ENCODE peak calls at places on chromosomes 2 and 18, in nine cellular contexts. R, U, V, L, X, C, P, M and N are unnamed samples.

GRCh38 chr2:234420406-234420805 is 76.5 kb downstream of the ARL4C start:
- DNase-seq in P (no peak), M (no peak), X (no peak), C (peak), R (no peak), U (peak), V (peak), L (no peak), N (no peak)

GRCh38 chr2:42713920-42714319 is 50.0 kb downstream of the OXER1 start:
- DNase-seq in L (no peak), P (no peak), U (no peak), R (no peak), M (no peak), V (no peak), C (no peak), X (no peak), N (no peak)

GRCh38 chr2:190649035-190649797 is at the start of gene NAB1:
- DNase-seq in V (peak), P (peak), C (no peak), L (peak), X (no peak), R (peak), M (peak), U (peak), N (peak)

GRCh38 chr2:134413430-134413829 is 159.6 kb downstream of the MGAT5 start:
- DNase-seq in R (no peak), U (peak), L (no peak), V (no peak), C (peak), X (no peak), M (peak), P (no peak), N (no peak)

GRCh38 chr18:76615065-76615733 is 120.2 kb upstream of the ZNF516 start:
- DNase-seq in M (peak), L (no peak), U (peak), R (no peak), V (no peak), P (peak), X (no peak), C (no peak), N (no peak)

GRCh38 chr2:134371041-134371440 is 117.2 kb downstream of the MGAT5 start:
- DNase-seq in X (no peak), V (no peak), R (no peak), U (no peak), L (no peak), P (peak), M (no peak), C (peak), N (no peak)

GRCh38 chr2:2619995-2620394 is 288.9 kb upstream of the MYT1L start:
- DNase-seq in V (no peak), C (no peak), M (no peak), X (no peak), R (no peak), P (no peak), L (no peak), U (no peak), N (no peak)

GRCh38 chr2:18614042-18614441 is 24.7 kb upstream of the NT5C1B start:
- DNase-seq in X (peak), U (peak), V (peak), M (peak), C (no peak), L (no peak), P (no peak), R (no peak), N (no peak)

GRCh38 chr2:71603311-71603794 is 150.0 kb downstream of the DYSF start:
- DNase-seq in P (no peak), C (no peak), L (peak), U (no peak), M (no peak), X (peak), R (peak), V (no peak), N (peak)

GRCh38 chr2:101821828-101822458 is 124.4 kb downstream of the MAP4K4 start:
- DNase-seq in C (no peak), M (no peak), X (no peak), V (no peak), R (no peak), P (no peak), L (no peak), U (no peak), N (no peak)

GRCh38 chr2:104736026-104736425 is 117.9 kb upstream of the POU3F3 start:
- DNase-seq in X (peak), M (peak), U (no peak), P (peak), V (no peak), C (no peak), L (no peak), R (no peak), N (no peak)

GRCh38 chr2:84481702-84482101 is 22.6 kb upstream of the SUCLG1 start:
- DNase-seq in V (peak), R (no peak), P (peak), M (peak), X (peak), C (peak), L (no peak), U (peak), N (peak)

GRCh38 chr18:55401275-55401620 is 186.7 kb downstream of the TCF4 start:
- DNase-seq in V (peak), P (no peak), L (no peak), U (peak), M (peak), X (peak), C (peak), R (no peak), N (peak)

GRCh38 chr18:55398858-55399257 is 189.1 kb downstream of the TCF4 start:
- DNase-seq in M (no peak), U (no peak), C (peak), X (no peak), P (no peak), R (no peak), V (no peak), L (no peak), N (no peak)

GRCh38 chr18:55402731-55403405 is 185.1 kb downstream of the TCF4 start:
- DNase-seq in U (no peak), M (peak), V (peak), C (peak), L (no peak), R (no peak), X (peak), P (no peak), N (peak)

GRCh38 chr18:55401638-55402191 is 186.3 kb downstream of the TCF4 start:
- DNase-seq in X (peak), L (no peak), U (peak), C (peak), V (peak), P (no peak), R (no peak), M (peak), N (peak)

DNA sequence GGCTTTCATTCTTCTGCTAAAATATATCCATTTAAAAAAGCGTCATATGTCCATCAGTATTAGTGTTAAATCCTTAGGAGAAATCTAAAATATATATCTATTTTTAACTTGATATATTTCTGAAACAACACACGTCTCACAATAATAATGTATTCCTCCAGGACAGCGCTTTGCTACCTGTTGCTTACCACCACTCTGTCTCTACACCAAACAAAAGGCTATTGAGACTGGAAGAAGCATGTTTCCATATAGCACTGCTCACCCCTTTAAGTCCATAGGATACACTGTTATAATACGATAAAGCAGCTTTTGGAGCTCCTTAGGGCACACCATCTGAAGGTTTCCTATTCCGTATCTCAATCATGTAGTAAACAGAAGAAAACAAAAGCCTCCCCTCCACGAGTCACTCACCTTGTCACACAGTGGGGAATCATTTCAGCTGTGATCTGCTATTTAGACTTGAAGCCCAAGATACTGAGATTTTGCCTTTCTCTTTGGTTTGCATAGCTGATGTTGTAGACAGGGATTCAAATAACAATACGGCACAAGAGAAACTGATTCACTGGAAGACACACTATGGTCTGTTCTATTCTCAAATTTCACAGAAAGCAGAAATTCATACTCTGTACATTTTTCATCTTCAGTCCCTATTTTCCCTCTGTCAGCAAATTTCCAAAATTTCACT is 187.3 kb downstream of the TCF4 start:
- DNase-seq in C (peak), P (no peak), U (peak), R (no peak), M (peak), X (peak), L (no peak), V (peak), N (peak)
- H3K4me3 ChIP-seq in C (peak), P (no peak), U (peak), R (no peak), M (peak), X (peak), L (peak), V (peak), N (peak)

GRCh38 chr2:126634273-126634861 is 21.6 kb upstream of the GYPC start:
- DNase-seq in P (peak), M (peak), V (no peak), U (peak), L (no peak), R (peak), C (peak), X (peak), N (peak)
- TF ChIP-seq CTCF in P (peak), M (peak), V (peak), U (peak), L (no peak), R (peak), C (peak), X (peak), N (peak)

GRCh38 chr2:16282511-16282910 is 342.2 kb downstream of the MYCN start:
- DNase-seq in X (no peak), L (no peak), U (no peak), P (no peak), V (no peak), R (no peak), M (no peak), C (no peak), N (no peak)
- H3K4me3 ChIP-seq in X (no peak), L (no peak), U (no peak), P (no peak), V (no peak), R (no peak), M (no peak), C (no peak), N (no peak)

DNA sequence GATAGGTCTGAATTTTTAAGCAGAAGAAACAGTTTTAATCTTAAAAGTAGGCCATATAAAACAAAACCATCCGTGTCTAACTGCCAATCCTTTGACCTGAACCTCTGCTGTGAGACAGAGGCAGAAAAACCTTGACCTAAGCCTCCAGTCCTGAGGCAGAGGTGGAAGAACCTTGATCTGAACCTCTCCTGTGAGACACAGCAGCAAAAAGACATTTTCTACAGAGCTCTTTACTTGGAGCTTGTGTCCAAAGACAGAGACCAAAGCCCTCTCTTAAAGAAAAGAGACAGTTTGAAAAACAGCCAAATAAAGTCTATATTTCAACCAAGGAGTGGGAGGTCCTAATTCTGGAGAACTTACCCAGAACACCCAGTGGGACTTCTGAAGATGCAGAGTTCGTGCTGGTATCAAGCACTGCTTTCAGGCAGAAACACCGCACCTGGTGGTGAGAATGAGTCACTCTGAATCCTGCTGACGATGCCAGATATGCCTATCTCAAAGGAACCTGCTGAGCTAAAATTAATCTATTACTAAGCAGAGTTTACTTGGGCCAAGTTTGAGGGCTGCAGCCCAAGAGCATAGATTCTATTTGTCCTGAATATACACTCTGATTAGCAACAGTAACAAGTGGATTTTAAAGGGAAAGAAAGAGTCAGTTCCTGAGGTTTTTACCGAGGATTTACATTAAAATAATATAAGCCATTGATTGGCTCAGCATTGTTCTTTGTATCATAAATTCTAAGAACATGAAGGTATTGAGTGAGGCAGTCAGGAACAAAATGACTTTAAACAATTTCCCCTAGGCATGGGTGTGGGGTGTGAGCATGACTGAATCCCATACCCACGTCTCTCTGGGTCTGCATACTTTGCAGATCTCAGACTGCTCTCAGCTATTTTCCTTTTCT is 806.4 kb downstream of the TRIB2 start:
- DNase-seq in C (no peak), X (peak), U (no peak), P (peak), V (peak), R (peak), L (no peak), M (peak), N (no peak)
- TF ChIP-seq CTCF in C (no peak), X (no peak), U (no peak), P (peak), V (no peak), R (peak), L (no peak), M (no peak), N (no peak)

GRCh38 chr2:162058973-162059668 is 14.9 kb downstream of the DPP4 start:
- DNase-seq in X (peak), U (peak), M (peak), V (no peak), P (peak), L (no peak), R (no peak), C (peak), N (no peak)
- H3K4me3 ChIP-seq in X (no peak), U (no peak), M (no peak), V (no peak), P (no peak), L (no peak), R (no peak), C (peak), N (no peak)

GRCh38 chr18:10015941-10016819 is 102.4 kb downstream of the VAPA start:
- DNase-seq in L (no peak), P (peak), U (peak), V (peak), M (peak), R (no peak), X (peak), C (peak), N (peak)
- TF ChIP-seq CTCF in L (no peak), P (peak), U (peak), V (peak), M (peak), R (peak), X (peak), C (peak), N (peak)